ENCODE peak calls at places on chromosomes 12 and 14, in ten cellular contexts. Z is H54; G is activated T-cell treated with anti-CD3 and anti-CD28 coated beads for 1 hour; F is endothelial cell; D is NAMALWA; V is amniotic stem cell; H is activated CD4-positive, alpha-beta T cell treated with anti-CD3 and anti-CD28 coated beads, Interleukin-2, amount 10 ng/mL, durations not matched to agents 7 days and 5 days; Y is NCI-H1105 treated with DMSO at 0.1 percent for 48 hours; M is T-helper 17 cell; U is SW480. W is an unnamed sample.

GRCh38 chr14:46344327-46344937 is 307.1 kb downstream of the RPL10L start:
- DNase-seq in Z (no peak), G (no peak), F (peak; percentile 31), D (peak; percentile 34), V (no peak), H (no peak), Y (peak; percentile 54), M (no peak), U (peak; percentile 23), W (peak; percentile 44)

GRCh38 chr14:92505826-92506225 is 7.8 kb upstream of the RIN3 start:
- DNase-seq in Z (no peak), G (no peak), F (no peak), D (no peak), V (no peak), H (no peak), Y (no peak), M (no peak), U (no peak), W (no peak)

GRCh38 chr12:83827860-83828259 is 1084.7 kb downstream of the SLC6A15 start:
- DNase-seq in Z (no peak), G (no peak), F (no peak), D (peak; percentile 4), V (no peak), H (no peak), Y (no peak), M (no peak), U (no peak), W (peak; percentile 19)

GRCh38 chr14:61569308-61569707 is 126.0 kb upstream of the HIF1A start:
- DNase-seq in Z (no peak), G (no peak), F (no peak), D (no peak), V (no peak), H (no peak), Y (no peak), M (no peak), U (no peak), W (no peak)

GRCh38 chr12:132218915-132219314 is 74.7 kb downstream of the NOC4L start:
- DNase-seq in Z (no peak), G (peak; percentile 29), F (peak; percentile 52), D (peak; percentile 60), V (no peak), H (peak; percentile 46), Y (peak; percentile 73), M (peak; percentile 32), U (peak; percentile 17), W (peak; percentile 72)

GRCh38 chr12:12562016-12562483 is 613 bp downstream of the DUSP16 start:
- DNase-seq in Z (no peak), G (peak; percentile 11), F (peak; percentile 31), D (peak; percentile 62), V (peak; percentile 28), H (peak; percentile 44), Y (no peak), M (peak; percentile 30), U (peak; percentile 46), W (peak; percentile 52)

GRCh38 chr12:124774462-124775167 is 89.0 kb downstream of the SCARB1 start:
- DNase-seq in Z (peak; percentile 38), G (no peak), F (no peak), D (peak; percentile 73), V (peak; percentile 46), H (peak; percentile 75), Y (no peak), M (no peak), U (no peak), W (peak; percentile 86)

GRCh38 chr12:115922952-115923564 is 354.4 kb downstream of the MED13L start:
- DNase-seq in Z (no peak), G (no peak), F (no peak), D (peak; percentile 69), V (no peak), H (no peak), Y (peak; percentile 6), M (no peak), U (peak; percentile 14), W (peak; percentile 64)

GRCh38 chr14:94600148-94600545 is 12.0 kb upstream of the SERPINA3 start:
- DNase-seq in Z (no peak), G (no peak), F (no peak), D (no peak), V (no peak), H (no peak), Y (no peak), M (no peak), U (no peak), W (no peak)

GRCh38 chr14:51073751-51074150 is 21.2 kb downstream of the TRIM9 start:
- DNase-seq in Z (no peak), G (no peak), F (no peak), D (no peak), V (no peak), H (no peak), Y (no peak), M (no peak), U (no peak), W (no peak)

GRCh38 chr12:39616251-39616650 is 3.4 kb downstream of the ABCD2 start:
- DNase-seq in Z (no peak), G (no peak), F (no peak), D (no peak), V (no peak), H (no peak), Y (no peak), M (no peak), U (no peak), W (no peak)

GRCh38 chr14:98714604-98715003 is 557.4 kb downstream of the BCL11B start:
- DNase-seq in Z (no peak), G (no peak), F (no peak), D (no peak), V (no peak), H (no peak), Y (no peak), M (no peak), U (no peak), W (no peak)

GRCh38 chr14:23034498-23035302 is at the start of gene PSMB5:
- DNase-seq in Z (peak; percentile 79), G (peak; percentile 73), F (peak; percentile 74), D (peak; percentile 98), V (no peak), H (peak; percentile 95), Y (no peak), M (peak; percentile 70), U (peak; percentile 96), W (peak; percentile 97)

GRCh38 chr14:90024910-90025309 is 36.9 kb upstream of the KCNK13 start:
- DNase-seq in Z (no peak), G (no peak), F (no peak), D (no peak), V (no peak), H (no peak), Y (no peak), M (no peak), U (no peak), W (no peak)

W was measured in A673.